ENCODE peak calls at places on chromosomes 2 and 18, in nine cellular contexts. One of them, this sample, is unnamed.

GRCh38 chr2:18046558-18046957 is 168.1 kb downstream of the KCNS3 start:
- DNase-seq in ELR: peak; percentile 55
- DNase-seq in RCC 7860: no peak
- DNase-seq in foreskin keratinocyte: no peak
- DNase-seq in activated CD4-positive, CD25-positive, alpha-beta regulatory T cell treated with anti-CD3 and anti-CD28 coated beads, Interleukin-2, amount 50 U/mL, for 72 hours: no peak
- DNase-seq in activated gamma-delta T cell treated with anti-CD3 and anti-CD28 coated beads, Interleukin-2, amount 50 U/mL, for 16 hours: no peak
- DNase-seq in left ventricle myocardium superior: peak; percentile 24
- DNase-seq in posterior cingulate gyrus: no peak
- DNase-seq in cardiac muscle cell: peak; percentile 15
- DNase-seq in this sample: peak; percentile 21

GRCh38 chr18:9323750-9324445 is 10.7 kb upstream of the TWSG1 start:
- DNase-seq in RCC 7860: peak; percentile 8
- DNase-seq in posterior cingulate gyrus: no peak
- DNase-seq in cardiac muscle cell: peak; percentile 90
- DNase-seq in foreskin keratinocyte: peak; percentile 79
- DNase-seq in activated CD4-positive, CD25-positive, alpha-beta regulatory T cell treated with anti-CD3 and anti-CD28 coated beads, Interleukin-2, amount 50 U/mL, for 72 hours: no peak
- DNase-seq in left ventricle myocardium superior: no peak
- DNase-seq in ELR: peak; percentile 27
- DNase-seq in activated gamma-delta T cell treated with anti-CD3 and anti-CD28 coated beads, Interleukin-2, amount 50 U/mL, for 16 hours: no peak
- DNase-seq in this sample: peak; percentile 21

GRCh38 chr2:70443726-70444125 is 109.9 kb downstream of the TGFA start:
- DNase-seq in activated gamma-delta T cell treated with anti-CD3 and anti-CD28 coated beads, Interleukin-2, amount 50 U/mL, for 16 hours: no peak
- DNase-seq in activated CD4-positive, CD25-positive, alpha-beta regulatory T cell treated with anti-CD3 and anti-CD28 coated beads, Interleukin-2, amount 50 U/mL, for 72 hours: no peak
- DNase-seq in cardiac muscle cell: no peak
- DNase-seq in foreskin keratinocyte: no peak
- DNase-seq in RCC 7860: no peak
- DNase-seq in left ventricle myocardium superior: no peak
- DNase-seq in ELR: no peak
- DNase-seq in posterior cingulate gyrus: no peak
- DNase-seq in this sample: no peak

GRCh38 chr2:84912984-84913383 is 7.5 kb downstream of the TMSB10 start:
- DNase-seq in foreskin keratinocyte: no peak
- DNase-seq in posterior cingulate gyrus: no peak
- DNase-seq in activated gamma-delta T cell treated with anti-CD3 and anti-CD28 coated beads, Interleukin-2, amount 50 U/mL, for 16 hours: no peak
- DNase-seq in RCC 7860: no peak
- DNase-seq in activated CD4-positive, CD25-positive, alpha-beta regulatory T cell treated with anti-CD3 and anti-CD28 coated beads, Interleukin-2, amount 50 U/mL, for 72 hours: no peak
- DNase-seq in cardiac muscle cell: no peak
- DNase-seq in ELR: no peak
- DNase-seq in left ventricle myocardium superior: no peak
- DNase-seq in this sample: no peak

GRCh38 chr2:187548658-187549057 is 5.6 kb downstream of the TFPI start:
- DNase-seq in RCC 7860: no peak
- DNase-seq in ELR: no peak
- DNase-seq in activated CD4-positive, CD25-positive, alpha-beta regulatory T cell treated with anti-CD3 and anti-CD28 coated beads, Interleukin-2, amount 50 U/mL, for 72 hours: no peak
- DNase-seq in cardiac muscle cell: no peak
- DNase-seq in posterior cingulate gyrus: no peak
- DNase-seq in foreskin keratinocyte: no peak
- DNase-seq in left ventricle myocardium superior: no peak
- DNase-seq in activated gamma-delta T cell treated with anti-CD3 and anti-CD28 coated beads, Interleukin-2, amount 50 U/mL, for 16 hours: no peak
- DNase-seq in this sample: no peak

GRCh38 chr18:77114564-77115391 is 17.8 kb downstream of the MBP start:
- DNase-seq in posterior cingulate gyrus: peak; percentile 74
- DNase-seq in activated CD4-positive, CD25-positive, alpha-beta regulatory T cell treated with anti-CD3 and anti-CD28 coated beads, Interleukin-2, amount 50 U/mL, for 72 hours: no peak
- DNase-seq in activated gamma-delta T cell treated with anti-CD3 and anti-CD28 coated beads, Interleukin-2, amount 50 U/mL, for 16 hours: no peak
- DNase-seq in RCC 7860: peak; percentile 97
- DNase-seq in cardiac muscle cell: peak; percentile 93
- DNase-seq in foreskin keratinocyte: peak; percentile 99
- DNase-seq in ELR: peak; percentile 69
- DNase-seq in left ventricle myocardium superior: peak; percentile 93
- DNase-seq in this sample: no peak

GRCh38 chr18:62518460-62519375 is 4.1 kb upstream of the ZCCHC2 start:
- DNase-seq in foreskin keratinocyte: no peak
- DNase-seq in left ventricle myocardium superior: no peak
- DNase-seq in ELR: no peak
- DNase-seq in RCC 7860: peak; percentile 55
- DNase-seq in activated gamma-delta T cell treated with anti-CD3 and anti-CD28 coated beads, Interleukin-2, amount 50 U/mL, for 16 hours: no peak
- DNase-seq in activated CD4-positive, CD25-positive, alpha-beta regulatory T cell treated with anti-CD3 and anti-CD28 coated beads, Interleukin-2, amount 50 U/mL, for 72 hours: no peak
- DNase-seq in posterior cingulate gyrus: no peak
- DNase-seq in cardiac muscle cell: no peak
- DNase-seq in this sample: no peak

GRCh38 chr2:218958276-218958675 is 1.2 kb upstream of the CDK5R2 start:
- DNase-seq in ELR: no peak
- DNase-seq in RCC 7860: no peak
- DNase-seq in posterior cingulate gyrus: no peak
- DNase-seq in activated gamma-delta T cell treated with anti-CD3 and anti-CD28 coated beads, Interleukin-2, amount 50 U/mL, for 16 hours: no peak
- DNase-seq in foreskin keratinocyte: no peak
- DNase-seq in cardiac muscle cell: no peak
- DNase-seq in left ventricle myocardium superior: no peak
- DNase-seq in activated CD4-positive, CD25-positive, alpha-beta regulatory T cell treated with anti-CD3 and anti-CD28 coated beads, Interleukin-2, amount 50 U/mL, for 72 hours: no peak
- DNase-seq in this sample: no peak

GRCh38 chr2:1395009-1395408 is 18.3 kb upstream of the TPO start:
- DNase-seq in posterior cingulate gyrus: no peak
- DNase-seq in activated gamma-delta T cell treated with anti-CD3 and anti-CD28 coated beads, Interleukin-2, amount 50 U/mL, for 16 hours: no peak
- DNase-seq in ELR: no peak
- DNase-seq in cardiac muscle cell: no peak
- DNase-seq in RCC 7860: no peak
- DNase-seq in activated CD4-positive, CD25-positive, alpha-beta regulatory T cell treated with anti-CD3 and anti-CD28 coated beads, Interleukin-2, amount 50 U/mL, for 72 hours: no peak
- DNase-seq in foreskin keratinocyte: no peak
- DNase-seq in left ventricle myocardium superior: no peak
- DNase-seq in this sample: no peak

GRCh38 chr2:17166506-17166905 is 351.7 kb downstream of the RAD51AP2 start:
- DNase-seq in RCC 7860: no peak
- DNase-seq in cardiac muscle cell: no peak
- DNase-seq in posterior cingulate gyrus: no peak
- DNase-seq in left ventricle myocardium superior: no peak
- DNase-seq in activated CD4-positive, CD25-positive, alpha-beta regulatory T cell treated with anti-CD3 and anti-CD28 coated beads, Interleukin-2, amount 50 U/mL, for 72 hours: no peak
- DNase-seq in ELR: peak; percentile 35
- DNase-seq in foreskin keratinocyte: peak; percentile 61
- DNase-seq in activated gamma-delta T cell treated with anti-CD3 and anti-CD28 coated beads, Interleukin-2, amount 50 U/mL, for 16 hours: no peak
- DNase-seq in this sample: peak; percentile 34

GRCh38 chr18:12098389-12098788 is 4.7 kb downstream of the ANKRD62 start:
- DNase-seq in activated CD4-positive, CD25-positive, alpha-beta regulatory T cell treated with anti-CD3 and anti-CD28 coated beads, Interleukin-2, amount 50 U/mL, for 72 hours: no peak
- DNase-seq in cardiac muscle cell: no peak
- DNase-seq in RCC 7860: no peak
- DNase-seq in activated gamma-delta T cell treated with anti-CD3 and anti-CD28 coated beads, Interleukin-2, amount 50 U/mL, for 16 hours: no peak
- DNase-seq in foreskin keratinocyte: no peak
- DNase-seq in posterior cingulate gyrus: no peak
- DNase-seq in ELR: no peak
- DNase-seq in left ventricle myocardium superior: no peak
- DNase-seq in this sample: no peak

GRCh38 chr18:4400911-4401310 is 54.2 kb downstream of the DLGAP1 start:
- DNase-seq in ELR: no peak
- DNase-seq in activated CD4-positive, CD25-positive, alpha-beta regulatory T cell treated with anti-CD3 and anti-CD28 coated beads, Interleukin-2, amount 50 U/mL, for 72 hours: no peak
- DNase-seq in RCC 7860: no peak
- DNase-seq in left ventricle myocardium superior: no peak
- DNase-seq in activated gamma-delta T cell treated with anti-CD3 and anti-CD28 coated beads, Interleukin-2, amount 50 U/mL, for 16 hours: no peak
- DNase-seq in cardiac muscle cell: no peak
- DNase-seq in posterior cingulate gyrus: no peak
- DNase-seq in foreskin keratinocyte: no peak
- DNase-seq in this sample: no peak

GRCh38 chr2:195642677-195643063 is 14.4 kb upstream of the SLC39A10 start:
- DNase-seq in activated CD4-positive, CD25-positive, alpha-beta regulatory T cell treated with anti-CD3 and anti-CD28 coated beads, Interleukin-2, amount 50 U/mL, for 72 hours: no peak
- DNase-seq in activated gamma-delta T cell treated with anti-CD3 and anti-CD28 coated beads, Interleukin-2, amount 50 U/mL, for 16 hours: no peak
- DNase-seq in cardiac muscle cell: no peak
- DNase-seq in RCC 7860: no peak
- DNase-seq in ELR: no peak
- DNase-seq in posterior cingulate gyrus: no peak
- DNase-seq in foreskin keratinocyte: no peak
- DNase-seq in left ventricle myocardium superior: no peak
- DNase-seq in this sample: no peak

GRCh38 chr2:144211826-144212225 is 308.1 kb downstream of the ZEB2 start:
- DNase-seq in RCC 7860: no peak
- DNase-seq in ELR: no peak
- DNase-seq in activated CD4-positive, CD25-positive, alpha-beta regulatory T cell treated with anti-CD3 and anti-CD28 coated beads, Interleukin-2, amount 50 U/mL, for 72 hours: no peak
- DNase-seq in cardiac muscle cell: peak; percentile 25
- DNase-seq in foreskin keratinocyte: no peak
- DNase-seq in posterior cingulate gyrus: no peak
- DNase-seq in activated gamma-delta T cell treated with anti-CD3 and anti-CD28 coated beads, Interleukin-2, amount 50 U/mL, for 16 hours: no peak
- DNase-seq in left ventricle myocardium superior: no peak
- DNase-seq in this sample: no peak

GRCh38 chr2:197079414-197079813 is 152.9 kb upstream of the PGAP1 start:
- DNase-seq in activated CD4-positive, CD25-positive, alpha-beta regulatory T cell treated with anti-CD3 and anti-CD28 coated beads, Interleukin-2, amount 50 U/mL, for 72 hours: no peak
- DNase-seq in ELR: peak; percentile 18
- DNase-seq in foreskin keratinocyte: no peak
- DNase-seq in activated gamma-delta T cell treated with anti-CD3 and anti-CD28 coated beads, Interleukin-2, amount 50 U/mL, for 16 hours: no peak
- DNase-seq in RCC 7860: no peak
- DNase-seq in cardiac muscle cell: no peak
- DNase-seq in posterior cingulate gyrus: no peak
- DNase-seq in left ventricle myocardium superior: no peak
- DNase-seq in this sample: no peak

GRCh38 chr2:215911686-215912085 is 101.7 kb downstream of the MREG start:
- DNase-seq in foreskin keratinocyte: no peak
- DNase-seq in ELR: no peak
- DNase-seq in posterior cingulate gyrus: no peak
- DNase-seq in activated gamma-delta T cell treated with anti-CD3 and anti-CD28 coated beads, Interleukin-2, amount 50 U/mL, for 16 hours: no peak
- DNase-seq in left ventricle myocardium superior: no peak
- DNase-seq in cardiac muscle cell: no peak
- DNase-seq in activated CD4-positive, CD25-positive, alpha-beta regulatory T cell treated with anti-CD3 and anti-CD28 coated beads, Interleukin-2, amount 50 U/mL, for 72 hours: no peak
- DNase-seq in RCC 7860: no peak
- DNase-seq in this sample: no peak

GRCh38 chr18:51149605-51150429 is 47.7 kb downstream of the MEX3C start:
- DNase-seq in cardiac muscle cell: peak; percentile 63
- DNase-seq in ELR: peak; percentile 54
- DNase-seq in foreskin keratinocyte: peak; percentile 77
- DNase-seq in activated gamma-delta T cell treated with anti-CD3 and anti-CD28 coated beads, Interleukin-2, amount 50 U/mL, for 16 hours: no peak
- DNase-seq in activated CD4-positive, CD25-positive, alpha-beta regulatory T cell treated with anti-CD3 and anti-CD28 coated beads, Interleukin-2, amount 50 U/mL, for 72 hours: no peak
- DNase-seq in left ventricle myocardium superior: no peak
- DNase-seq in RCC 7860: no peak
- DNase-seq in posterior cingulate gyrus: no peak
- DNase-seq in this sample: peak; percentile 5

GRCh38 chr2:171553858-171554257 is 31.6 kb downstream of the CYBRD1 start:
- DNase-seq in left ventricle myocardium superior: no peak
- DNase-seq in activated CD4-positive, CD25-positive, alpha-beta regulatory T cell treated with anti-CD3 and anti-CD28 coated beads, Interleukin-2, amount 50 U/mL, for 72 hours: no peak
- DNase-seq in RCC 7860: peak; percentile 17
- DNase-seq in posterior cingulate gyrus: no peak
- DNase-seq in ELR: no peak
- DNase-seq in activated gamma-delta T cell treated with anti-CD3 and anti-CD28 coated beads, Interleukin-2, amount 50 U/mL, for 16 hours: no peak
- DNase-seq in foreskin keratinocyte: no peak
- DNase-seq in cardiac muscle cell: no peak
- DNase-seq in this sample: no peak

GRCh38 chr2:128595763-128596452 is 277.2 kb upstream of the HS6ST1 start:
- DNase-seq in left ventricle myocardium superior: no peak
- DNase-seq in activated gamma-delta T cell treated with anti-CD3 and anti-CD28 coated beads, Interleukin-2, amount 50 U/mL, for 16 hours: no peak
- DNase-seq in foreskin keratinocyte: no peak
- DNase-seq in posterior cingulate gyrus: no peak
- DNase-seq in ELR: no peak
- DNase-seq in activated CD4-positive, CD25-positive, alpha-beta regulatory T cell treated with anti-CD3 and anti-CD28 coated beads, Interleukin-2, amount 50 U/mL, for 72 hours: no peak
- DNase-seq in RCC 7860: no peak
- DNase-seq in cardiac muscle cell: no peak
- DNase-seq in this sample: no peak

GRCh38 chr2:75200140-75200985 is 1.0 kb upstream of the TACR1 start:
- DNase-seq in cardiac muscle cell: peak; percentile 40
- DNase-seq in left ventricle myocardium superior: peak; percentile 82
- DNase-seq in activated CD4-positive, CD25-positive, alpha-beta regulatory T cell treated with anti-CD3 and anti-CD28 coated beads, Interleukin-2, amount 50 U/mL, for 72 hours: no peak
- DNase-seq in ELR: peak; percentile 64
- DNase-seq in posterior cingulate gyrus: peak; percentile 91
- DNase-seq in activated gamma-delta T cell treated with anti-CD3 and anti-CD28 coated beads, Interleukin-2, amount 50 U/mL, for 16 hours: no peak
- DNase-seq in RCC 7860: no peak
- DNase-seq in foreskin keratinocyte: peak; percentile 51
- DNase-seq in this sample: no peak

GRCh38 chr2:183079335-183079775 is 808 bp downstream of the DUSP19 start:
- DNase-seq in ELR: peak; percentile 16
- DNase-seq in left ventricle myocardium superior: peak; percentile 48
- DNase-seq in foreskin keratinocyte: no peak
- DNase-seq in cardiac muscle cell: peak; percentile 46
- DNase-seq in activated CD4-positive, CD25-positive, alpha-beta regulatory T cell treated with anti-CD3 and anti-CD28 coated beads, Interleukin-2, amount 50 U/mL, for 72 hours: no peak
- DNase-seq in RCC 7860: no peak
- DNase-seq in activated gamma-delta T cell treated with anti-CD3 and anti-CD28 coated beads, Interleukin-2, amount 50 U/mL, for 16 hours: no peak
- DNase-seq in posterior cingulate gyrus: no peak
- DNase-seq in this sample: no peak

GRCh38 chr2:227772932-227773331 is 27.2 kb downstream of the SCYGR8 start:
- DNase-seq in left ventricle myocardium superior: no peak
- DNase-seq in foreskin keratinocyte: no peak
- DNase-seq in activated gamma-delta T cell treated with anti-CD3 and anti-CD28 coated beads, Interleukin-2, amount 50 U/mL, for 16 hours: no peak
- DNase-seq in cardiac muscle cell: no peak
- DNase-seq in ELR: no peak
- DNase-seq in RCC 7860: no peak
- DNase-seq in activated CD4-positive, CD25-positive, alpha-beta regulatory T cell treated with anti-CD3 and anti-CD28 coated beads, Interleukin-2, amount 50 U/mL, for 72 hours: no peak
- DNase-seq in posterior cingulate gyrus: no peak
- DNase-seq in this sample: no peak

GRCh38 chr2:107263596-107264090 is 377.7 kb upstream of the ST6GAL2 start:
- DNase-seq in ELR: no peak
- DNase-seq in posterior cingulate gyrus: no peak
- DNase-seq in left ventricle myocardium superior: no peak
- DNase-seq in foreskin keratinocyte: no peak
- DNase-seq in cardiac muscle cell: no peak
- DNase-seq in activated gamma-delta T cell treated with anti-CD3 and anti-CD28 coated beads, Interleukin-2, amount 50 U/mL, for 16 hours: no peak
- DNase-seq in RCC 7860: no peak
- DNase-seq in activated CD4-positive, CD25-positive, alpha-beta regulatory T cell treated with anti-CD3 and anti-CD28 coated beads, Interleukin-2, amount 50 U/mL, for 72 hours: no peak
- DNase-seq in this sample: no peak

GRCh38 chr2:236607471-236608307 is 38.1 kb downstream of the ACKR3 start:
- DNase-seq in RCC 7860: no peak
- DNase-seq in posterior cingulate gyrus: no peak
- DNase-seq in ELR: no peak
- DNase-seq in foreskin keratinocyte: peak; percentile 36
- DNase-seq in activated gamma-delta T cell treated with anti-CD3 and anti-CD28 coated beads, Interleukin-2, amount 50 U/mL, for 16 hours: no peak
- DNase-seq in activated CD4-positive, CD25-positive, alpha-beta regulatory T cell treated with anti-CD3 and anti-CD28 coated beads, Interleukin-2, amount 50 U/mL, for 72 hours: no peak
- DNase-seq in cardiac muscle cell: peak; percentile 53
- DNase-seq in left ventricle myocardium superior: no peak
- DNase-seq in this sample: peak; percentile 19

GRCh38 chr18:36808681-36809080 is 20.1 kb downstream of the TPGS2 start:
- DNase-seq in RCC 7860: peak; percentile 12
- DNase-seq in left ventricle myocardium superior: no peak
- DNase-seq in foreskin keratinocyte: peak; percentile 84
- DNase-seq in ELR: peak; percentile 91
- DNase-seq in activated CD4-positive, CD25-positive, alpha-beta regulatory T cell treated with anti-CD3 and anti-CD28 coated beads, Interleukin-2, amount 50 U/mL, for 72 hours: no peak
- DNase-seq in posterior cingulate gyrus: no peak
- DNase-seq in cardiac muscle cell: peak; percentile 57
- DNase-seq in activated gamma-delta T cell treated with anti-CD3 and anti-CD28 coated beads, Interleukin-2, amount 50 U/mL, for 16 hours: no peak
- DNase-seq in this sample: peak; percentile 47

This sample was measured in skeletal muscle cell.